ENCODE peak calls at places on chromosomes 12 and 14, in nine cellular contexts. X is adrenal gland, M is left lung, A is neural crest cell, N is AG04450, P is CD14-positive monocyte, U is cardiac fibroblast, D is heart right ventricle, J is GM20000. O is an unnamed sample.

GRCh38 chr12:863285-863684 is 86.2 kb downstream of the RAD52 start:
- DNase-seq in X (no peak), M (no peak), A (no peak), N (no peak), P (no peak), U (no peak), D (no peak), J (no peak), O (no peak)

GRCh38 chr14:34718750-34719304 is 4.4 kb upstream of the CFL2 start:
- DNase-seq in X (no peak), M (no peak), A (no peak), N (no peak), P (no peak), U (no peak), D (no peak), J (no peak), O (no peak)

GRCh38 chr14:38202444-38203191 is 5.1 kb upstream of the SSTR1 start:
- DNase-seq in X (no peak), M (no peak), A (no peak), N (no peak), P (no peak), U (no peak), D (no peak), J (no peak), O (no peak)

GRCh38 chr14:101489092-101489760 is 72.1 kb upstream of the DIO3 start:
- DNase-seq in X (no peak), M (no peak), A (no peak), N (no peak), P (peak), U (no peak), D (no peak), J (no peak), O (no peak)

GRCh38 chr14:87434680-87435079 is 558.3 kb downstream of the GALC start:
- DNase-seq in X (no peak), M (no peak), A (no peak), N (no peak), P (no peak), U (no peak), D (no peak), J (no peak), O (no peak)

GRCh38 chr14:49792618-49793017 is 24.7 kb downstream of the KLHDC2 start:
- DNase-seq in X (no peak), M (no peak), A (no peak), N (no peak), P (no peak), U (no peak), D (no peak), J (no peak), O (no peak)

GRCh38 chr12:78403136-78403535 is 461.4 kb upstream of the SYT1 start:
- DNase-seq in X (no peak), M (no peak), A (no peak), N (no peak), P (no peak), U (peak), D (no peak), J (no peak), O (no peak)

GRCh38 chr12:52121848-52122838 is 42.6 kb downstream of the SMIM41 start:
- DNase-seq in X (peak), M (peak), A (peak), N (peak), P (peak), U (peak), D (peak), J (peak), O (peak)

GRCh38 chr12:62866451-62867082 is 68.4 kb downstream of the PPM1H start:
- DNase-seq in X (no peak), M (no peak), A (no peak), N (peak), P (no peak), U (peak), D (no peak), J (no peak), O (peak)

GRCh38 chr12:55847033-55847432 is 4.3 kb upstream of the MMP19 start:
- DNase-seq in X (peak), M (no peak), A (no peak), N (peak), P (peak), U (peak), D (no peak), J (no peak), O (no peak)

GRCh38 chr14:90603336-90603735 is 206.5 kb downstream of the CALM1 start:
- DNase-seq in X (no peak), M (no peak), A (no peak), N (no peak), P (no peak), U (no peak), D (no peak), J (no peak), O (no peak)

GRCh38 chr12:45220366-45220931 is 4.6 kb downstream of the ANO6 start:
- DNase-seq in X (no peak), M (no peak), A (no peak), N (no peak), P (no peak), U (no peak), D (no peak), J (no peak), O (no peak)

GRCh38 chr12:3838065-3838464 is 35.1 kb downstream of the PARP11 start:
- DNase-seq in X (no peak), M (no peak), A (no peak), N (no peak), P (no peak), U (no peak), D (no peak), J (no peak), O (no peak)

GRCh38 chr12:3834774-3835173 is 38.4 kb downstream of the PARP11 start:
- DNase-seq in X (peak), M (no peak), A (no peak), N (no peak), P (no peak), U (no peak), D (no peak), J (no peak), O (no peak)

GRCh38 chr12:3836641-3837040 is 36.6 kb downstream of the PARP11 start:
- DNase-seq in X (no peak), M (no peak), A (no peak), N (no peak), P (no peak), U (no peak), D (no peak), J (no peak), O (no peak)

GRCh38 chr12:3835914-3836313 is 37.3 kb downstream of the PARP11 start:
- DNase-seq in X (no peak), M (no peak), A (no peak), N (no peak), P (no peak), U (no peak), D (no peak), J (no peak), O (no peak)

GRCh38 chr12:3837049-3837448 is 36.1 kb downstream of the PARP11 start:
- DNase-seq in X (no peak), M (no peak), A (no peak), N (no peak), P (no peak), U (no peak), D (no peak), J (peak), O (no peak)
- TF ChIP-seq CTCF in X (no peak), M (no peak), A (no peak), N (no peak), P (no peak), U (no peak), D (no peak), J (no peak), O (no peak)

GRCh38 chr12:39587247-39587646 is 32.4 kb downstream of the ABCD2 start:
- DNase-seq in X (no peak), M (no peak), A (no peak), N (no peak), P (no peak), U (no peak), D (peak), J (peak), O (no peak)
- TF ChIP-seq CTCF in X (no peak), M (no peak), A (no peak), N (peak), P (no peak), U (peak), D (peak), J (peak), O (no peak)

GRCh38 chr12:109759076-109759420 is 45.4 kb downstream of the FAM222A start:
- DNase-seq in X (peak), M (no peak), A (no peak), N (no peak), P (peak), U (no peak), D (no peak), J (no peak), O (no peak)
- TF ChIP-seq CTCF in X (no peak), M (no peak), A (no peak), N (no peak), P (no peak), U (no peak), D (no peak), J (no peak), O (no peak)

GRCh38 chr12:92289611-92290010 is 144.0 kb upstream of the BTG1 start:
- DNase-seq in X (no peak), M (no peak), A (no peak), N (no peak), P (no peak), U (no peak), D (no peak), J (no peak), O (no peak)

GRCh38 chr12:92290016-92290685 is 144.5 kb upstream of the BTG1 start:
- DNase-seq in X (no peak), M (no peak), A (no peak), N (no peak), P (no peak), U (peak), D (no peak), J (no peak), O (no peak)

GRCh38 chr12:92290881-92291280 is 145.2 kb upstream of the BTG1 start:
- DNase-seq in X (no peak), M (no peak), A (no peak), N (no peak), P (no peak), U (no peak), D (no peak), J (no peak), O (no peak)

GRCh38 chr12:92294676-92295440 is 149.2 kb upstream of the BTG1 start:
- DNase-seq in X (no peak), M (no peak), A (no peak), N (peak), P (no peak), U (peak), D (no peak), J (no peak), O (no peak)

DNA sequence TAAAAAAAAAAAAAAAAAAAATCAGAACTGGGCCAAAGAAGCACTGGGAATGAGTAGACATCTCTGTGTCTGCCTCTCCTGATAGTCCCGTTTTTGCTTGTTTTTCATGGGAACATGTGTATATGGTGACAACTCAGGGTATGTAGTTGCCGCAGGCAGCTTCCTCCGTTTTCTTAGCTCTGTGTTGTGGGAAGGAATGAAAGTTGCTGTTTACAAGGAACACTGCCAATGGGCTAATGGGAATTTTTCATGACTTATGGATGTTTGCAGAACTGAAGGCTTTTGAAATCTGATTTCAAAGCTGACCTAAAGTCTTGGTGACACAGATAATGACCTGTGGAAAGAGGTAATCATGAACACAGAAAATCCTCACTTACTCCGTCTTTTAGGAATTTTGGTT is 146.4 kb upstream of the BTG1 start:
- DNase-seq in X (no peak), M (no peak), A (no peak), N (no peak), P (no peak), U (no peak), D (no peak), J (no peak), O (no peak)
- TF ChIP-seq CTCF in X (no peak), M (no peak), A (no peak), N (no peak), P (no peak), U (no peak), D (no peak), J (no peak), O (no peak)

GRCh38 chr14:23000860-23001259 is 9.1 kb downstream of the C14orf93 start:
- DNase-seq in X (no peak), M (no peak), A (no peak), N (no peak), P (no peak), U (no peak), D (no peak), J (no peak), O (no peak)
- TF ChIP-seq CTCF in X (no peak), M (no peak), A (no peak), N (no peak), P (no peak), U (no peak), D (no peak), J (no peak), O (no peak)

O was measured in Calu3.